ENCODE peak calls at places on chromosomes 4 and X, in four cellular contexts. Z is activated CD8-positive, alpha-beta T cell treated with anti-CD3 and anti-CD28 coated beads for 36 hours; W is mucosa of descending colon; S is left lung. T is an unnamed sample.

GRCh38 chrX:82711432-82711831 is 796.7 kb upstream of the POU3F4 start:
- ATAC-seq in Z (no peak), W (no peak), S (no peak), T (no peak)

GRCh38 chr4:2834001-2834921 is 9.4 kb upstream of the ADD1 start:
- ATAC-seq in Z (no peak), W (no peak), S (no peak), T (no peak)

GRCh38 chrX:29867971-29868370 is 347.4 kb upstream of the MAGEB2 start:
- ATAC-seq in Z (no peak), W (no peak), S (no peak), T (no peak)

GRCh38 chr4:72896515-72896914 is 173.0 kb downstream of the COX18 start:
- ATAC-seq in Z (no peak), W (no peak), S (peak), T (peak)

GRCh38 chr4:128455480-128455879 is 167.9 kb upstream of the PGRMC2 start:
- ATAC-seq in Z (no peak), W (no peak), S (no peak), T (no peak)

GRCh38 chr4:56410247-56410646 is 23.0 kb upstream of the AASDH start:
- ATAC-seq in Z (peak), W (peak), S (peak), T (peak)

GRCh38 chr4:103904126-103904525 is 184.3 kb upstream of the TACR3 start:
- ATAC-seq in Z (no peak), W (no peak), S (no peak), T (no peak)

GRCh38 chr4:186621959-186622553 is 66.7 kb upstream of the MTNR1A start:
- ATAC-seq in Z (no peak), W (no peak), S (peak), T (no peak)

GRCh38 chrX:68113837-68114572 is 319.3 kb downstream of the OPHN1 start:
- ATAC-seq in Z (no peak), W (peak), S (no peak), T (no peak)

GRCh38 chr4:137967480-137968190 is 274.5 kb downstream of the SLC7A11 start:
- ATAC-seq in Z (no peak), W (no peak), S (no peak), T (no peak)

GRCh38 chrX:137032841-137033773 is 688 bp downstream of the GPR101 start:
- ATAC-seq in Z (no peak), W (no peak), S (no peak), T (no peak)

GRCh38 chr4:142366821-142367220 is 479.3 kb downstream of the INPP4B start:
- ATAC-seq in Z (peak), W (no peak), S (no peak), T (no peak)

GRCh38 chrX:32995427-32995826 is 215.9 kb downstream of the DMD start:
- ATAC-seq in Z (no peak), W (no peak), S (no peak), T (no peak)

GRCh38 chr4:37858877-37859276 is 32.0 kb upstream of the TBC1D1 start:
- ATAC-seq in Z (no peak), W (no peak), S (no peak), T (no peak)

GRCh38 chrX:44234116-44234515 is 109.4 kb downstream of the EFHC2 start:
- ATAC-seq in Z (no peak), W (no peak), S (no peak), T (no peak)

GRCh38 chrX:109704563-109704962 is 28.5 kb downstream of the ACSL4 start:
- ATAC-seq in Z (peak), W (no peak), S (no peak), T (no peak)

GRCh38 chr4:113433536-113434246 is 327.8 kb downstream of the CAMK2D start:
- ATAC-seq in Z (no peak), W (no peak), S (no peak), T (no peak)

GRCh38 chrX:136574548-136574947 is 42.5 kb downstream of the VGLL1 start:
- ATAC-seq in Z (no peak), W (peak), S (no peak), T (no peak)

GRCh38 chr4:128649575-128650205 is 159.8 kb upstream of the JADE1 start:
- ATAC-seq in Z (no peak), W (peak), S (no peak), T (no peak)

GRCh38 chr4:88054909-88055308 is 47.5 kb downstream of the PKD2 start:
- ATAC-seq in Z (no peak), W (peak), S (peak), T (no peak)

GRCh38 chr4:47462799-47463234 is 685 bp downstream of the COMMD8 start:
- ATAC-seq in Z (peak), W (peak), S (no peak), T (no peak)

GRCh38 chr4:168484626-168485025 is 4.3 kb upstream of the DDX60L start:
- ATAC-seq in Z (no peak), W (no peak), S (no peak), T (no peak)

GRCh38 chr4:138891610-138892009 is 124.0 kb upstream of the NOCT start:
- ATAC-seq in Z (no peak), W (no peak), S (no peak), T (no peak)

GRCh38 chrX:149392896-149393295 is 112.2 kb downstream of the IDS start:
- ATAC-seq in Z (no peak), W (no peak), S (peak), T (no peak)

GRCh38 chr4:137180349-137180748 is 351.9 kb downstream of the PCDH18 start:
- ATAC-seq in Z (no peak), W (no peak), S (no peak), T (no peak)

GRCh38 chr4:105569014-105569850 is 16.8 kb downstream of the ARHGEF38 start:
- ATAC-seq in Z (no peak), W (no peak), S (no peak), T (no peak)

GRCh38 chrX:13085533-13085932 is 41.1 kb upstream of the FAM9C start:
- ATAC-seq in Z (peak), W (peak), S (no peak), T (no peak)

GRCh38 chr4:168846414-168846813 is 163.6 kb downstream of the CBR4 start:
- ATAC-seq in Z (no peak), W (no peak), S (no peak), T (no peak)

GRCh38 chr4:158812543-158812942 is 43.7 kb downstream of the FNIP2 start:
- ATAC-seq in Z (no peak), W (no peak), S (no peak), T (no peak)

GRCh38 chr4:66357316-66357715 is 687.0 kb upstream of the EPHA5 start:
- ATAC-seq in Z (no peak), W (no peak), S (no peak), T (no peak)

GRCh38 chrX:110866421-110866820 is 70.8 kb upstream of the CHRDL1 start:
- ATAC-seq in Z (no peak), W (no peak), S (no peak), T (no peak)

GRCh38 chr4:80197601-80198444 is 520 bp downstream of the PRDM8 start:
- ATAC-seq in Z (no peak), W (no peak), S (no peak), T (no peak)

GRCh38 chr4:40516651-40517050 is 113.0 kb downstream of the RBM47 start:
- ATAC-seq in Z (no peak), W (no peak), S (no peak), T (no peak)

GRCh38 chrX:107447642-107448041 is 1.8 kb upstream of the FRMPD3 start:
- ATAC-seq in Z (no peak), W (no peak), S (no peak), T (no peak)

GRCh38 chrX:107449490-107450175 is at the start of gene FRMPD3:
- ATAC-seq in Z (no peak), W (peak), S (peak), T (no peak)

GRCh38 chrX:107448625-107449468 is 605 bp upstream of the FRMPD3 start:
- ATAC-seq in Z (no peak), W (peak), S (peak), T (no peak)

GRCh38 chrX:107451754-107452153 is 2.3 kb downstream of the FRMPD3 start:
- ATAC-seq in Z (no peak), W (no peak), S (no peak), T (no peak)

GRCh38 chrX:107450823-107451509 is 1.5 kb downstream of the FRMPD3 start:
- ATAC-seq in Z (peak), W (no peak), S (peak), T (no peak)
- TF ChIP-seq CTCF in Z (no peak), W (no peak), S (no peak), T (no peak)

GRCh38 chr4:151043803-151044535 is 28.9 kb upstream of the LRBA start:
- ATAC-seq in Z (no peak), W (no peak), S (no peak), T (no peak)

GRCh38 chr4:151049430-151049884 is 34.4 kb upstream of the LRBA start:
- ATAC-seq in Z (no peak), W (no peak), S (no peak), T (no peak)

GRCh38 chr4:151046609-151047008 is 31.5 kb upstream of the LRBA start:
- ATAC-seq in Z (no peak), W (no peak), S (no peak), T (no peak)

GRCh38 chr4:151048913-151049312 is 33.8 kb upstream of the LRBA start:
- ATAC-seq in Z (no peak), W (no peak), S (no peak), T (no peak)

DNA sequence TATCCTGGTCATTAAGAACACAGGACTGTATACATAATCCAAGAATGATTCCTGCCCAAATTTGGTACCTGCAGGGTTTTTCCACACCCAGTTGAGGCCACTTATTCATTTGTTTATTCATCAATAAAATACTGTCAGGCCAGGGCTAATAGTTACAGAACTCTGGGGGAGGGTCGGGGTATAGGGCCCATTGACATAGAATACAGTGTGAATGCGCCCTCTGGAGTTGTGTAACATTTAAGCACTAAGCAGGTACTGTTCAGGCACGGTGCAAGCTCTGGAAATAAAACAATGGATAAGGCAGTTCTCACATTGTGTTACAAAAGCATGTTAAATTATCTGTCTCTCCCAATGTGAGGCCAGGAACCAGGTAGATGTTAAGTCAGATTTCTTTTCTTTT is 30.8 kb upstream of the LRBA start:
- ATAC-seq in Z (peak), W (peak), S (peak), T (no peak)
- TF ChIP-seq CTCF in Z (peak), W (no peak), S (no peak), T (no peak)

GRCh38 chrX:25207803-25208202 is 192.0 kb upstream of the ARX start:
- ATAC-seq in Z (no peak), W (no peak), S (no peak), T (no peak)

GRCh38 chrX:25204182-25204581 is 188.4 kb upstream of the ARX start:
- ATAC-seq in Z (no peak), W (no peak), S (no peak), T (no peak)

GRCh38 chrX:25202827-25203226 is 187.1 kb upstream of the ARX start:
- ATAC-seq in Z (no peak), W (no peak), S (no peak), T (no peak)

DNA sequence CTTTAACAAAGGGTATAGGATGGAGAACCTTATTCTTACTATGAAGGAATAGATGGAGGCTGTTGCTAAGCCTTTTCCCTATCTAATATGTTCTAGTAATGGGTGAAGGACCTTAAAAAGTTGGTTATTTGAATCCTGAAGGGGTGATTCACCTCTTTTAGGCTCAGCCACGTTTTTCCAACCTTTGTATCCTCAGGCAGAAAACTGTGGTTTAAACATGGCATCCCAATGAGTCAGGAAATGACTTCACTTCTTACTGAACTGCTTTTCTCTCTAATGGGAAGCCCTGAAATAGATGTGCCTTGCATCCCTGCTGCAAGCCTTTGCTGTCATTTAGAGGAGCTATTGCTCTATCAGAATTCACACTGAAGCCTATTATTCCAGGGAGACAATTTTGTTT is 191.0 kb upstream of the ARX start:
- ATAC-seq in Z (no peak), W (no peak), S (no peak), T (no peak)
- TF ChIP-seq CTCF in Z (no peak), W (no peak), S (no peak), T (no peak)

GRCh38 chr4:118920247-118920646 is 31.6 kb downstream of the SYNPO2 start:
- ATAC-seq in Z (no peak), W (peak), S (peak), T (peak)
- TF ChIP-seq CTCF in Z (no peak), W (no peak), S (no peak), T (no peak)

DNA sequence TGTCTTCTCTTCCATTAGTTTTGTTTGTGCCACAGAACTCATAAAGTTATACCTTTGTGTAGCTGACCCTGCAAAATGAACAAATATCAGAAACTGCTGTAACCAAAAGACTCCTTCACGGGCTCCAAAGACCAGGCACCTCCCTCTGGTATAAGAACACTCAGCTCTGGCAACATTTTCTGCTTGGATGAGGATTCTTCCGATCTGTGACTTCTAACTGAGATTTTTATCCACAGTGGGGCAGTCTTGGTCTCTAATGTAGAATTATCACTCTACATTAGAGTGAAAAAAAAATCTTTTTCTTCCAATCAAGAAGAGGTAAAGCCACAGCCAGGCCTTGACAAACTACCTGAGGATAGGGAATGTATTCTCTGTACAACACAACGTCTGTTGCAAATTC is 38.5 kb upstream of the PRSS48 start:
- ATAC-seq in Z (no peak), W (no peak), S (peak), T (peak)
- TF ChIP-seq CTCF in Z (no peak), W (no peak), S (no peak), T (peak)

GRCh38 chr4:84167089-84167488 is 332.0 kb downstream of the NKX6-1 start:
- ATAC-seq in Z (no peak), W (no peak), S (no peak), T (no peak)
- TF ChIP-seq CTCF in Z (no peak), W (no peak), S (no peak), T (no peak)

GRCh38 chrX:77892887-77893286 is 2.3 kb downstream of the MAGT1 start:
- ATAC-seq in Z (no peak), W (no peak), S (no peak), T (no peak)
- TF ChIP-seq CTCF in Z (no peak), W (no peak), S (no peak), T (no peak)

DNA sequence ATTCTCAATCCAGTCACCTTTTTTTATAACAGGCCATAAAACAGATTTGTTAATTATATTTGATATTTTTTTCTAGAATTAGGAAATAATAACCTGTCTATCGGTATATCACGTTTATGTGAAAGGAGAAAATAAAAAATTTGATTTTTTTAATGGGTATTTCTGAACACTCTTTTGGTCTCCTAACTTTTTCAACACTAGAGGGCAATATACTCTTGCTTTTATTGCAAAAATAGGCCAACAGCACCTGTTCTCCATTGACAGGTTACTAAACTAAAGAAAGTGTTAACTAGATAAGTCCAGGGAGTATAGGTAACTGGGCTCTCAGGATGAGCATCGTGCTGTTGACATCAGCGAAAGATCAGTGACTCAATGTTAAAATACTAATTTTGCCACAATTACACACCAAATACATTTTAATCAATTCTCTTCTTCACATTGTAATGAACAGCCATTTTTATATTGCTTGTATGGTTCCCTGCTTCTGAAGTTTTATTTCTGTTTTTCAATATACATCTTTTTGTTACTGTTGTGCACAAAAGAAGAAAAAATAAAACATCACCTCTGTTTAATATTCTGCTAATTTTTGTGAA is 22.8 kb downstream of the NDST4 start:
- ATAC-seq in Z (no peak), W (peak), S (peak), T (no peak)
- TF ChIP-seq CTCF in Z (peak), W (peak), S (peak), T (no peak)

DNA sequence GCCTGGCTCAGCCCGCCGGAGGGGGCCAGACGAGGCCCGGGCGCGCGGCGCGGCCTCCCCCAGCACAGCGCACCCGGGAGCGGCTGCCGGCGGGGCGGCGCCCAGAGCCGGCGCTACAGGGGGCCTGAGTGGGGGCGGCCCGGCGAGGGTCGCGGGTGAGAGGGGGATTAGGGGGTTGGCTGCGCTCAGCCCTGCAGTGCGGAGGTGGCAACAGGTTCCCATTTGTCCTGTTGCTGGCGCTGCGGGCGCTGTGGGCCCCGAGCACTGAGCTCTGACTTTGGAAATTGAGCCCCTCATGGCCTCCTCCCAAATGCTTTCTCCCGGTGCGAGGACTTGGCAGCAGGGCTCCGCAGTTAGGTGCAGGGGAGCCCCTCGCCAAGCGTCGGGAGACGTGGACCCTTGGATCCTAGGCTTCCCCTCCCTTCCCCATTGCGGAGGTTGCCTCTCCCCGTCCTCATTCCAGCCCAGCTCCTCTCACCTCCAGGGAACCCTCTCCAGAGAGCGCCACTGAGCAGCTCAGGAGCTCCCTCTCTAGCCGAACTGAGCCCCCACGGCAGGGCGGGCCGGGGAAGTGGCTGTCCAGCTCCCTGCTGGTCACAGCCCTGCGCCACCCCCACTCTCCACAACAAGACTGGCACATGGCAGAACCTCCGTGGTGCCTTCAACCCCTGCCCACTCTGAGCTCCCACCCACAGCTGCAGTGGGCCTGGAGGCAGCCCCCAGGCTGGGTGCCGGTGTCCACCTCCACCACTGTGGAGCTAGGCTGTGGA is 2.5 kb upstream of the DUSP9 start:
- ATAC-seq in Z (no peak), W (no peak), S (no peak), T (no peak)
- TF ChIP-seq CTCF in Z (no peak), W (no peak), S (no peak), T (no peak)

GRCh38 chrX:133741303-133741702 is 244.1 kb downstream of the GPC3 start:
- ATAC-seq in Z (no peak), W (no peak), S (no peak), T (no peak)

GRCh38 chrX:133742602-133743305 is 242.6 kb downstream of the GPC3 start:
- ATAC-seq in Z (no peak), W (no peak), S (no peak), T (no peak)

GRCh38 chrX:133746593-133746992 is 238.8 kb downstream of the GPC3 start:
- ATAC-seq in Z (no peak), W (no peak), S (no peak), T (no peak)

GRCh38 chrX:133749370-133749769 is 236.0 kb downstream of the GPC3 start:
- ATAC-seq in Z (no peak), W (no peak), S (no peak), T (no peak)

GRCh38 chrX:133745361-133745760 is 240.0 kb downstream of the GPC3 start:
- ATAC-seq in Z (peak), W (no peak), S (no peak), T (no peak)
- TF ChIP-seq CTCF in Z (no peak), W (no peak), S (no peak), T (no peak)